ENCODE peak calls at places on chromosomes 12 and 14, in nine cellular contexts. L is activated gamma-delta T cell treated with Interleukin-2 at 50 U/mL for 16 hours; W is uterus; A is tibial artery; G is NCI-H69; F is A549; B is body of pancreas; Z is stimulated activated CD4-positive, alpha-beta T cell treated with anti-CD3 and anti-CD28 coated beads, Interleukin-12 subunit alpha, Interleukin-12 subunit beta, amount 100 ng/mL, for 4 hours; U is activated CD8-positive, alpha-beta memory T cell treated with anti-CD3 and anti-CD28 coated beads for 1 hour. S is an unnamed sample.

GRCh38 chr12:52307836-52308806 is 13.1 kb downstream of the KRT83 start:
- DNase-seq in L (peak), W (peak), A (peak), G (peak), F (no peak), B (peak), Z (no peak), U (peak), S (peak)

GRCh38 chr14:103707329-103708263 is 7.7 kb downstream of the XRCC3 start:
- DNase-seq in L (no peak), W (no peak), A (no peak), G (no peak), F (no peak), B (no peak), Z (no peak), U (no peak), S (no peak)

GRCh38 chr12:62785941-62786559 is 148.9 kb downstream of the PPM1H start:
- DNase-seq in L (no peak), W (no peak), A (no peak), G (peak), F (peak), B (peak), Z (no peak), U (no peak), S (no peak)

GRCh38 chr14:24828486-24828885 is 194.5 kb upstream of the GZMB start:
- DNase-seq in L (no peak), W (no peak), A (no peak), G (no peak), F (no peak), B (no peak), Z (no peak), U (no peak), S (no peak)

GRCh38 chr12:111056618-111057521 is 136.5 kb upstream of the MYL2 start:
- DNase-seq in L (peak), W (no peak), A (no peak), G (peak), F (no peak), B (peak), Z (peak), U (peak), S (peak)

GRCh38 chr14:75793806-75794205 is 132.8 kb downstream of the TTLL5 start:
- DNase-seq in L (no peak), W (no peak), A (no peak), G (no peak), F (no peak), B (peak), Z (no peak), U (no peak), S (no peak)

GRCh38 chr12:70402597-70402996 is 36.5 kb downstream of the KCNMB4 start:
- DNase-seq in L (no peak), W (no peak), A (no peak), G (no peak), F (no peak), B (no peak), Z (no peak), U (no peak), S (no peak)

GRCh38 chr12:24565300-24565699 is 383.6 kb downstream of the BCAT1 start:
- DNase-seq in L (no peak), W (no peak), A (no peak), G (peak), F (no peak), B (no peak), Z (no peak), U (no peak), S (no peak)

GRCh38 chr14:51869426-51870113 is 9.2 kb downstream of the GNG2 start:
- DNase-seq in L (peak), W (no peak), A (no peak), G (peak), F (no peak), B (no peak), Z (peak), U (no peak), S (no peak)

GRCh38 chr14:105165134-105165704 is 3.4 kb downstream of the JAG2 start:
- DNase-seq in L (no peak), W (no peak), A (no peak), G (peak), F (no peak), B (no peak), Z (no peak), U (no peak), S (peak)

GRCh38 chr12:90253142-90253541 is 544.5 kb upstream of the ATP2B1 start:
- DNase-seq in L (no peak), W (no peak), A (no peak), G (peak), F (no peak), B (no peak), Z (no peak), U (no peak), S (no peak)

GRCh38 chr14:87522575-87522974 is 470.4 kb downstream of the GALC start:
- DNase-seq in L (no peak), W (no peak), A (no peak), G (peak), F (no peak), B (peak), Z (no peak), U (no peak), S (no peak)

GRCh38 chr12:22083167-22083566 is 37.1 kb downstream of the CMAS start:
- DNase-seq in L (peak), W (no peak), A (no peak), G (peak), F (no peak), B (no peak), Z (no peak), U (no peak), S (no peak)

GRCh38 chr12:48191096-48191495 is 7.7 kb downstream of the CCDC184 start:
- DNase-seq in L (no peak), W (no peak), A (no peak), G (no peak), F (no peak), B (no peak), Z (no peak), U (no peak), S (no peak)

GRCh38 chr12:117151195-117152031 is 38.9 kb downstream of the FBXO21 start:
- DNase-seq in L (no peak), W (peak), A (peak), G (peak), F (peak), B (peak), Z (no peak), U (no peak), S (no peak)

GRCh38 chr12:46383654-46384450 is 11.3 kb upstream of the SLC38A2 start:
- DNase-seq in L (peak), W (peak), A (peak), G (peak), F (no peak), B (peak), Z (peak), U (peak), S (peak)

GRCh38 chr14:52891800-52892199 is 59.0 kb downstream of the FERMT2 start:
- DNase-seq in L (no peak), W (no peak), A (no peak), G (peak), F (no peak), B (no peak), Z (no peak), U (no peak), S (no peak)

GRCh38 chr12:75944905-75945412 is 86.6 kb downstream of the PHLDA1 start:
- DNase-seq in L (no peak), W (no peak), A (no peak), G (no peak), F (no peak), B (no peak), Z (no peak), U (no peak), S (no peak)

GRCh38 chr14:22545842-22546721 is 42.9 kb downstream of the DAD1 start:
- DNase-seq in L (no peak), W (no peak), A (no peak), G (no peak), F (no peak), B (no peak), Z (no peak), U (no peak), S (no peak)

GRCh38 chr12:1796515-1797010 is 23.8 kb upstream of the LRTM2 start:
- DNase-seq in L (peak), W (peak), A (no peak), G (peak), F (no peak), B (peak), Z (no peak), U (peak), S (peak)

GRCh38 chr12:6697584-6698351 is 2.8 kb downstream of the PIANP start:
- DNase-seq in L (no peak), W (no peak), A (no peak), G (peak), F (peak), B (peak), Z (no peak), U (no peak), S (peak)

GRCh38 chr12:6818246-6819006 is 3.2 kb upstream of the GPR162 start:
- DNase-seq in L (no peak), W (no peak), A (no peak), G (no peak), F (no peak), B (peak), Z (no peak), U (no peak), S (no peak)

GRCh38 chr12:28027328-28027727 is 54.8 kb upstream of the PTHLH start:
- DNase-seq in L (no peak), W (no peak), A (no peak), G (no peak), F (no peak), B (no peak), Z (no peak), U (no peak), S (no peak)

GRCh38 chr12:41067941-41068645 is 120.0 kb upstream of the PDZRN4 start:
- DNase-seq in L (no peak), W (no peak), A (no peak), G (no peak), F (no peak), B (no peak), Z (no peak), U (no peak), S (no peak)

GRCh38 chr12:114711689-114712152 is 27.7 kb upstream of the TBX3 start:
- DNase-seq in L (no peak), W (no peak), A (no peak), G (peak), F (no peak), B (no peak), Z (no peak), U (no peak), S (no peak)

GRCh38 chr14:102544034-102544744 is 34.6 kb upstream of the ANKRD9 start:
- DNase-seq in L (no peak), W (no peak), A (no peak), G (peak), F (no peak), B (no peak), Z (no peak), U (no peak), S (no peak)

GRCh38 chr12:118055865-118056773 is 4.9 kb downstream of the WSB2 start:
- DNase-seq in L (no peak), W (no peak), A (no peak), G (peak), F (no peak), B (peak), Z (no peak), U (no peak), S (no peak)

GRCh38 chr12:22787557-22787956 is 162.6 kb downstream of the ETNK1 start:
- DNase-seq in L (no peak), W (no peak), A (peak), G (no peak), F (no peak), B (no peak), Z (no peak), U (no peak), S (no peak)

GRCh38 chr12:27969901-27970390 is 2.6 kb downstream of the PTHLH start:
- DNase-seq in L (no peak), W (peak), A (peak), G (peak), F (peak), B (peak), Z (peak), U (peak), S (peak)

GRCh38 chr12:104130760-104131159 is 7.2 kb downstream of the NFYB start:
- DNase-seq in L (no peak), W (no peak), A (no peak), G (no peak), F (no peak), B (no peak), Z (no peak), U (no peak), S (no peak)

GRCh38 chr14:96176811-96177211 is 27.8 kb upstream of the BDKRB2 start:
- DNase-seq in L (no peak), W (peak), A (peak), G (no peak), F (no peak), B (peak), Z (no peak), U (no peak), S (no peak)

GRCh38 chr14:63770187-63770807 is 42.4 kb upstream of the SGPP1 start:
- DNase-seq in L (peak), W (no peak), A (peak), G (peak), F (no peak), B (peak), Z (peak), U (peak), S (peak)

GRCh38 chr12:110563702-110564470 is 19.2 kb downstream of the PPTC7 start:
- DNase-seq in L (no peak), W (no peak), A (no peak), G (peak), F (no peak), B (peak), Z (no peak), U (no peak), S (no peak)

GRCh38 chr14:80978403-80978802 is 23.0 kb downstream of the TSHR start:
- DNase-seq in L (no peak), W (no peak), A (no peak), G (peak), F (no peak), B (no peak), Z (no peak), U (no peak), S (no peak)

GRCh38 chr14:21711360-21711961 is 37.8 kb upstream of the OR4E1 start:
- DNase-seq in L (peak), W (no peak), A (no peak), G (peak), F (peak), B (peak), Z (no peak), U (no peak), S (peak)

GRCh38 chr12:9039397-9039977 is 50.1 kb downstream of the KLRG1 start:
- DNase-seq in L (no peak), W (no peak), A (no peak), G (peak), F (peak), B (peak), Z (no peak), U (no peak), S (no peak)

GRCh38 chr12:3614806-3615466 is 123.9 kb downstream of the PRMT8 start:
- DNase-seq in L (no peak), W (no peak), A (no peak), G (peak), F (no peak), B (no peak), Z (no peak), U (no peak), S (no peak)

GRCh38 chr12:125121095-125121494 is 55.9 kb downstream of the AACS start:
- DNase-seq in L (no peak), W (no peak), A (no peak), G (no peak), F (no peak), B (peak), Z (no peak), U (no peak), S (no peak)

GRCh38 chr12:27277846-27278260 is 33.8 kb downstream of the STK38L start:
- DNase-seq in L (no peak), W (no peak), A (peak), G (peak), F (no peak), B (peak), Z (no peak), U (no peak), S (peak)

GRCh38 chr12:75876843-75877587 is 154.6 kb downstream of the PHLDA1 start:
- DNase-seq in L (no peak), W (no peak), A (no peak), G (peak), F (no peak), B (no peak), Z (no peak), U (no peak), S (no peak)